ENCODE peak calls at places on chromosomes 4 and X, in six cellular contexts. O is HepG2, Z is GM12878, J is sigmoid colon, F is H1, H is stomach. R is an unnamed sample. For H3K4me1, the result is how much of the 10 kb centered on the place peaks cover.

GRCh38 chr4:158193171-158193749 is 17.0 kb upstream of the TMEM144 start:
- DNase-seq in F (no peak), O (peak), Z (no peak), H (no peak), J (no peak), R (no peak)

GRCh38 chrX:142998447-142999208 is 27.1 kb upstream of the SPANXN4 start:
- DNase-seq in J (no peak), H (no peak), Z (no peak), O (no peak), F (no peak), R (no peak)

GRCh38 chr4:168183717-168184571 is 91.6 kb downstream of the ANXA10 start:
- DNase-seq in Z (peak), O (peak), H (no peak), F (no peak), J (no peak), R (no peak)

GRCh38 chr4:58749206-58749605 is 1639.0 kb upstream of the IGFBP7 start:
- DNase-seq in J (no peak), O (peak), Z (no peak), H (peak), F (no peak), R (peak)

GRCh38 chr4:2260336-2261109 is 1.4 kb downstream of the MXD4 start:
- DNase-seq in O (no peak), F (no peak), H (peak), J (peak), Z (no peak), R (peak)

GRCh38 chr4:152023674-152024073 is 262.9 kb upstream of the GATB start:
- DNase-seq in H (no peak), O (no peak), F (no peak), Z (no peak), J (no peak), R (no peak)

GRCh38 chr4:54942735-54943134 is 182.7 kb downstream of the KDR start:
- DNase-seq in H (no peak), F (no peak), Z (no peak), O (no peak), J (no peak), R (no peak)

GRCh38 chrX:154327026-154327820 is 31.6 kb downstream of the TKTL1 start:
- DNase-seq in O (no peak), F (no peak), Z (no peak), J (no peak), H (no peak), R (peak)

GRCh38 chrX:40877869-40878268 is 142.5 kb upstream of the MED14 start:
- DNase-seq in J (no peak), H (no peak), F (no peak), O (peak), Z (no peak), R (no peak)

GRCh38 chr4:24158031-24158430 is 268.2 kb upstream of the PPARGC1A start:
- DNase-seq in Z (no peak), H (no peak), J (no peak), O (no peak), F (no peak), R (no peak)

GRCh38 chr4:151098191-151098590 is 1.2 kb upstream of the RPS3A start:
- DNase-seq in F (no peak), H (no peak), J (peak), Z (no peak), O (no peak), R (peak)

GRCh38 chr4:56307423-56307822 is 79.9 kb downstream of the AASDH start:
- DNase-seq in O (no peak), Z (no peak), F (no peak), H (no peak), J (no peak), R (no peak)

GRCh38 chr4:138062929-138063328 is 179.2 kb downstream of the SLC7A11 start:
- DNase-seq in H (no peak), O (no peak), F (no peak), J (no peak), Z (no peak), R (no peak)

GRCh38 chr4:119046263-119046662 is 89.4 kb upstream of the MYOZ2 start:
- DNase-seq in O (no peak), Z (no peak), F (no peak), J (peak), H (peak), R (no peak)

GRCh38 chrX:47637546-47638195 is 7.9 kb upstream of the CFP start:
- DNase-seq in O (no peak), F (no peak), H (peak), J (no peak), Z (no peak), R (peak)

GRCh38 chrX:29478336-29479069 is 736.9 kb upstream of the MAGEB2 start:
- DNase-seq in H (peak), Z (peak), O (peak), J (no peak), F (peak), R (peak)

GRCh38 chr4:138828926-138829325 is 186.7 kb upstream of the NOCT start:
- DNase-seq in J (no peak), O (no peak), H (no peak), F (no peak), Z (no peak), R (no peak)

GRCh38 chrX:9532349-9532748 is 67.5 kb downstream of the TBL1X start:
- DNase-seq in Z (no peak), F (no peak), J (peak), O (no peak), H (no peak), R (no peak)

GRCh38 chr4:9816285-9816684 is 34.9 kb downstream of the DRD5 start:
- DNase-seq in O (no peak), J (no peak), Z (no peak), H (no peak), F (no peak), R (no peak)

GRCh38 chr4:128590034-128590740 is 219.3 kb upstream of the JADE1 start:
- DNase-seq in O (peak), J (no peak), F (no peak), H (no peak), Z (no peak), R (no peak)

GRCh38 chr4:186701273-186701672 is 22.4 kb downstream of the FAT1 start:
- DNase-seq in Z (no peak), H (no peak), J (no peak), O (peak), F (no peak), R (no peak)

GRCh38 chr4:61527886-61528285 is 327.8 kb downstream of the ADGRL3 start:
- DNase-seq in O (no peak), Z (no peak), J (no peak), F (no peak), H (no peak), R (no peak)

GRCh38 chr4:23717528-23718248 is 172.2 kb downstream of the PPARGC1A start:
- DNase-seq in O (peak), H (no peak), F (no peak), Z (no peak), J (no peak), R (peak)

GRCh38 chrX:148500428-148501120 is at the start of gene AFF2:
- DNase-seq in H (peak), J (no peak), O (no peak), F (no peak), Z (no peak), R (no peak)

GRCh38 chrX:69068295-69069085 is 96.8 kb downstream of the PJA1 start:
- DNase-seq in H (peak), Z (no peak), O (no peak), J (peak), F (no peak), R (peak)

GRCh38 chrX:118383120-118383519 is 37.2 kb downstream of the WDR44 start:
- DNase-seq in Z (no peak), J (no peak), F (no peak), O (no peak), H (no peak), R (no peak)

GRCh38 chrX:10564484-10564883 is 55.9 kb downstream of the MID1 start:
- DNase-seq in F (no peak), J (no peak), O (no peak), Z (no peak), H (no peak), R (no peak)

GRCh38 chr4:84691170-84691691 is 108.3 kb downstream of the CDS1 start:
- DNase-seq in J (no peak), F (no peak), O (no peak), Z (no peak), H (no peak), R (no peak)

GRCh38 chrX:72094894-72095293 is 36.8 kb downstream of the RTL5 start:
- DNase-seq in H (peak), J (no peak), F (no peak), O (no peak), Z (no peak), R (peak)

GRCh38 chr4:150987204-150987603 is 27.9 kb downstream of the LRBA start:
- DNase-seq in Z (no peak), F (no peak), O (no peak), J (no peak), H (no peak), R (no peak)

GRCh38 chr4:38673109-38673978 is 9.3 kb downstream of the KLF3 start:
- DNase-seq in Z (no peak), F (no peak), H (peak), J (no peak), O (peak), R (peak)

GRCh38 chrX:42375080-42375479 is 402.9 kb downstream of the PPP1R2C start:
- DNase-seq in Z (no peak), F (no peak), O (peak), H (no peak), J (no peak), R (no peak)

GRCh38 chrX:7270018-7270417 is 122.1 kb upstream of the PUDP start:
- DNase-seq in Z (no peak), H (no peak), O (no peak), J (no peak), F (no peak), R (no peak)

GRCh38 chr4:20839957-20840356 is 139.7 kb downstream of the PACRGL start:
- DNase-seq in H (no peak), J (no peak), F (no peak), O (no peak), Z (no peak), R (no peak)

GRCh38 chrX:72057844-72058243 is 73.9 kb downstream of the RTL5 start:
- DNase-seq in F (no peak), O (no peak), Z (no peak), H (no peak), J (no peak), R (no peak)

GRCh38 chr4:76690091-76690905 is 207.6 kb downstream of the SOWAHB start:
- DNase-seq in H (peak), J (no peak), O (no peak), Z (no peak), F (no peak), R (peak)

GRCh38 chrX:95995600-95995999 is 689.0 kb upstream of the DIAPH2 start:
- DNase-seq in H (no peak), O (no peak), Z (no peak), J (no peak), F (no peak), R (no peak)

GRCh38 chr4:173736840-173737239 is 206.8 kb upstream of the HAND2 start:
- DNase-seq in O (no peak), Z (no peak), H (no peak), J (no peak), F (no peak), R (no peak)

GRCh38 chrX:50035119-50035518 is 112.7 kb downstream of the CLCN5 start:
- DNase-seq in J (no peak), Z (no peak), O (no peak), F (no peak), H (no peak), R (no peak)

GRCh38 chrX:1444896-1445480 is 7.7 kb downstream of the ASMTL start:
- DNase-seq in J (peak), Z (no peak), F (no peak), O (no peak), H (no peak), R (no peak)

DNA sequence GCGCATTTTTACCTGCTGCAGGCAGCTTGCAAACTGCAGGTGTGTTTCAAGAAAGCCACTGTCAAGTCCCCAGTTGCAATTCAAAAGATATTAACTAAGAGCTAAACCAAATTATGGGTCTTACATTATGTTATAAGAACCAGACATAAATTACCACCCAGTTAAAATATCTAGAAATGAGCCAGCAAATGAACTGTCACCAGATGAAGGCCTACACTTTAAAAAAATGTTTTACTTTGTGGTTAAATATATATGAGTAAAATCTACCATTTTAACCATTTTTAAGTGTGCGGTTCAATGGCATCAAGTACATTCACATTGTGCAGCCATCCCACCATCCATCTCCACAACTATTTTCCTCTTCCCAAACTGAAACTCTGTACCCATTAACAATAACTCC is 32.0 kb upstream of the TMEM131L start:
- DNase-seq in F (no peak), O (no peak), H (no peak), Z (no peak), J (no peak), R (no peak)
- H3K4me1 ChIP-seq in F (under half), O (under half), H (under half), Z (under half), J (under half), R (under half)

DNA sequence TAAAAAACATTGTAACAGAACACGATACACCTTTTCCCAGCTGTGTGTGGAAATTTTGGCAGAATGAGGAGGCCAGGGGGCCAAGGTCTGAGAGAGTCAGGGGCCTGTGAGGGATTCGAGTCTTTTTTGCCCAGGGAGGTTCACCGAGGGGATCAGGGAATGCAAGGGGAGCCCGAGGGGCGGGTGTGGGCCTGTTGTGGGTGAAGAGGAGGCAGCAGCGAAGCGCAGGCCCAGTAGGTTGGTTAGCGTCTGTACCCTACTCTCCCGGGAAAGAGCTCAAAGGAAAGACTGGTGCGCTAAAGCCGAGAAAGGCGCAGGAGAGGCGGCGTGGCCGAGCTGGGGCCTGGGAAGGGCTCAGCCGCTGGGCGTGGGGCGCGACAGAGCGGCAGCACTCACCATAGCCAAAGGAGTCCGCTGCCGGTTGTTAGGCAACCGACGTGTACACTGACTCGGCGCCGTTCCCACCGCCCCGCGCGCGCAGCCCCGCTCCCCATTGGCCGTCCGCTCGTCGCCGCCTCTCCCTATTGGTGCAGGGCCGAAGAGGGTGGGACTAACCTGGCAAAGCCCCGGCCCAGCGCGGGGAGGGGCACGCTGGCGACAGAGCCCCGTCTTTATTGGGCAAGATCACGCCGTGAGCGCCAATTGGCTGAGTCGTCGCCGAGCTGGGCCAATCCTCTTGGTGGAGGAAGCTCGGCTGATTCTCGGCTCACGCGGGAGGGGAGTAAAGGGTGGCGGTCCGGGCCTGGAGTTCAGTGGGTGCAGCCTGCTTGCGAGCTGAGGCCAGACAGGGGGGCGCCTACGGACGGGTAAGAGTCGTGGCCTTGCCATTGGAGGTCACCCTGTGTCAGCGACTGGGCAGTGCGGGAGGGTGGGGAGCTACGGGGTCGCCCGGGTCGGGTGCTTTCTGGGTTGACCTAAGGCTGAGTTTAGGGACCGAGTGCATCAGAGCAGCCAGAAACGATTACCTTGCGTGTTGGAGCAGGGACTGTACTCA is at the start of the genes CETN2 and NSDHL:
- DNase-seq in Z (peak), O (peak), F (peak), H (peak), J (peak), R (peak)
- TF ChIP-seq POLR2AphosphoS5 in Z (peak), O (peak), F (peak), H (no peak), J (peak), R (peak)

DNA sequence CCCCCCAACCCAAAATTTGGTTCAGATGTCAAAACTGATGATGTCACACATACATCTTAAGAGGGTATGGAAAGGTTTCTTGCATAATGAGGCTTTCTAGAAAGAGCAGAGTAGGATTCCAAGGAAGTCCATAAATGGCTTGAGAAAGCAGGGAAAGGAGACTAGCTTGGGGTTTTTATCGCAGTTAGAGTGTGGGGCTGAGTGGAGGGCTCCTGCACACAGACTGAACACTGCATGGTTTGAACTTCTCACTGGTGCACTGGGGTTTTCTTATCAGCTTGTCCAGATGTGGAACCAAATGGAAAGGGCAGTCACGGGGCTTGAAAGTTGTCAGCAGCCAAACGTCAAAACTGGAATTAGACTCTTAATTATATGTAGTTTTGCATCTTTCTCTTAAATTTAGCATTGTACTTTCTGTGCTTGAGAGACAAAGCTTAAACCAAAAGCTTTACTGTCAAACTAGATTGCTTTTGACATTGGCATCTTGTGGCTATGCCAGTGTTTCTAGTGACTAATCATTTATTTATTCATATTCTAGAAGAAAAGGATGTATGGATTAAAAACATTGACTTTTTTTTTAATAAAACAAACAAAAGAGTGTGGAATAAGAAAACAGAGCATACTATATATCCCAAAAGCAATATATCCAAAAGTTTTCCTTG is 78.3 kb upstream of the STIM2 start:
- DNase-seq in J (no peak), F (no peak), H (no peak), O (no peak), Z (no peak), R (no peak)
- TF ChIP-seq EP300 in J (no peak), F (no peak), H (no peak), O (no peak), Z (no peak), R (no peak)

GRCh38 chrX:136423724-136424123 is 64.0 kb upstream of the BRS3 start:
- DNase-seq in Z (no peak), H (no peak), O (no peak), F (no peak), J (no peak), R (no peak)
- H3K4me1 ChIP-seq in Z (under half), H (under half), O (under half), F (under half), J (under half), R (under half)

GRCh38 chrX:2705036-2705435 is 13.9 kb downstream of the CD99 start:
- DNase-seq in Z (no peak), H (no peak), O (no peak), J (no peak), F (no peak), R (no peak)
- TF ChIP-seq POLR2AphosphoS5 in Z (no peak), H (no peak), O (no peak), J (peak), F (no peak), R (no peak)

GRCh38 chr4:15469402-15470148 is at the start of gene CC2D2A:
- DNase-seq in H (no peak), Z (no peak), J (no peak), O (no peak), F (no peak), R (peak)

GRCh38 chr4:15470149-15470520 is 453 bp downstream of the CC2D2A start:
- DNase-seq in O (no peak), Z (no peak), J (no peak), H (no peak), F (no peak), R (no peak)

DNA sequence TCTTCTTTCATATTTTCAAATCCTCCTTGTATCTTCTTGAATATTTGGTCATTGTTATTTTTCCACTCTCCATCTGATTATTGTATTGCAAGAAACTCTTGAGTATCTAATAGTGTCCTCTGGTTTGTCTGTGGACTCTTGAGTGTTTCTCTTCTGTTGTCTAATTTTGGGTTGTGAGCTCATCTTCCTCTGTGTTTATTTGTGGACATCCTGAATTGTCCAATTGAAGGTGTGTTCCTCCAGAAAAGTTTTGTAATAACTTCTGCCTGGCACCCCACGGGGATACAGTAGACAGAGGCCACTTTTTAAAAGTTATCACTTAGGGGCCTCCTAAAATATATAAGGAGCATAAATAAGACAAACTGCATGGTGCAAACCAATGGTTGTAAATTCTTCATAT is 3.1 kb upstream of the CC2D2A start:
- DNase-seq in O (no peak), H (no peak), F (no peak), J (no peak), Z (no peak), R (no peak)
- TF ChIP-seq EP300 in O (no peak), H (no peak), F (no peak), J (no peak), Z (no peak), R (no peak)

GRCh38 chr4:184898793-184899192 is 73.0 kb upstream of the ACSL1 start:
- DNase-seq in H (no peak), O (no peak), F (no peak), Z (no peak), J (no peak), R (no peak)

GRCh38 chr4:184896868-184897715 is 71.3 kb upstream of the ACSL1 start:
- DNase-seq in O (peak), Z (no peak), H (no peak), J (no peak), F (no peak), R (peak)

GRCh38 chr4:184899261-184900134 is 73.7 kb upstream of the ACSL1 start:
- DNase-seq in Z (no peak), O (no peak), H (peak), J (no peak), F (no peak), R (peak)

GRCh38 chr4:184900184-184900583 is 74.4 kb upstream of the ACSL1 start:
- DNase-seq in Z (no peak), J (no peak), O (no peak), H (no peak), F (no peak), R (no peak)

GRCh38 chr4:184897807-184898388 is 72.1 kb upstream of the ACSL1 start:
- DNase-seq in F (no peak), O (no peak), J (no peak), H (no peak), Z (no peak), R (no peak)
- H3K4me1 ChIP-seq in F (under half), O (under half), J (under half), H (under half), Z (under half), R (under half)

GRCh38 chr4:74503580-74503979 is 58.6 kb downstream of the AREG start:
- DNase-seq in H (no peak), F (no peak), J (no peak), O (peak), Z (no peak), R (no peak)
- TF ChIP-seq POLR2AphosphoS5 in H (no peak), F (no peak), J (no peak), O (no peak), Z (no peak), R (no peak)

R was measured in transverse colon.